ENCODE peak calls at places on chromosomes 6 and 20, in five cellular contexts. M is NCI-H1694 treated with DMSO at 0.1 percent for 48 hours, V is germinal center, O is aorta, H is NCI-H1092 treated with DMSO at 0.1 percent for 48 hours. P is an unnamed sample.

GRCh38 chr6:158706369-158706982 is 56.6 kb downstream of the SYTL3 start:
- DNase-seq in M (peak; percentile 14), V (no peak), O (peak; percentile 59), H (peak; percentile 13), P (no peak)

GRCh38 chr6:33299237-33299944 is 649 bp upstream of the RGL2 start:
- DNase-seq in M (peak; percentile 74), V (peak; percentile 89), O (peak; percentile 95), H (peak; percentile 81), P (peak; percentile 96)

GRCh38 chr6:71206086-71206485 is 82.5 kb upstream of the OGFRL1 start:
- DNase-seq in M (no peak), V (no peak), O (no peak), H (no peak), P (no peak)

GRCh38 chr6:34568341-34568680 is 12.2 kb upstream of the SPDEF start:
- DNase-seq in M (no peak), V (no peak), O (no peak), H (no peak), P (no peak)

GRCh38 chr6:153085239-153085638 is 45.8 kb downstream of the RGS17 start:
- DNase-seq in M (no peak), V (no peak), O (no peak), H (no peak), P (no peak)

GRCh38 chr20:61975411-61975810 is 90.3 kb downstream of the TAF4 start:
- DNase-seq in M (no peak), V (no peak), O (no peak), H (no peak), P (no peak)

GRCh38 chr6:33915134-33915533 is 111.3 kb upstream of the MLN start:
- DNase-seq in M (no peak), V (no peak), O (no peak), H (no peak), P (no peak)

GRCh38 chr20:61951695-61952533 is 113.8 kb downstream of the TAF4 start:
- DNase-seq in M (no peak), V (no peak), O (no peak), H (no peak), P (peak; percentile 67)

GRCh38 chr6:166515072-166515810 is 71.2 kb downstream of the RAMACL start:
- DNase-seq in M (no peak), V (no peak), O (no peak), H (no peak), P (no peak)

GRCh38 chr6:154297711-154298110 is 58.9 kb downstream of the IPCEF1 start:
- DNase-seq in M (no peak), V (no peak), O (no peak), H (no peak), P (no peak)

GRCh38 chr6:125918230-125918629 is 38.3 kb upstream of the HINT3 start:
- DNase-seq in M (no peak), V (no peak), O (no peak), H (peak; percentile 4), P (no peak)

GRCh38 chr6:12012566-12013367 is 655 bp downstream of the HIVEP1 start:
- DNase-seq in M (peak; percentile 26), V (peak; percentile 38), O (peak; percentile 87), H (peak; percentile 45), P (peak; percentile 88)

GRCh38 chr6:158481612-158482473 is 78.0 kb upstream of the TMEM181 start:
- DNase-seq in M (no peak), V (no peak), O (no peak), H (no peak), P (no peak)

GRCh38 chr6:170017603-170018274 is 266.3 kb downstream of the ERMARD start:
- DNase-seq in M (no peak), V (no peak), O (no peak), H (no peak), P (no peak)

GRCh38 chr6:36666726-36667591 is 11.6 kb upstream of the CDKN1A start:
- DNase-seq in M (peak; percentile 51), V (no peak), O (peak; percentile 95), H (peak; percentile 17), P (peak; percentile 86)

GRCh38 chr6:107124934-107125348 is 9.6 kb upstream of the BEND3 start:
- DNase-seq in M (no peak), V (no peak), O (no peak), H (no peak), P (no peak)

GRCh38 chr6:80332013-80332412 is 225.5 kb downstream of the BCKDHB start:
- DNase-seq in M (peak; percentile 13), V (no peak), O (no peak), H (peak; percentile 75), P (no peak)

GRCh38 chr6:132131777-132132176 is 180.6 kb upstream of the CCN2 start:
- DNase-seq in M (no peak), V (peak; percentile 25), O (peak; percentile 70), H (no peak), P (peak; percentile 74)

GRCh38 chr20:64149809-64150560 is 14.3 kb upstream of the MYT1 start:
- DNase-seq in M (no peak), V (no peak), O (peak; percentile 16), H (no peak), P (peak; percentile 31)

GRCh38 chr6:41430875-41431274 is 95.5 kb downstream of the NCR2 start:
- DNase-seq in M (no peak), V (no peak), O (peak; percentile 54), H (no peak), P (no peak)

GRCh38 chr6:17393335-17394191 is at the start of gene CAP2:
- DNase-seq in M (peak; percentile 84), V (peak; percentile 3), O (peak; percentile 77), H (peak; percentile 44), P (peak; percentile 69)

GRCh38 chr6:34792605-34793500 is 970 bp downstream of the BLTP3A start:
- DNase-seq in M (no peak), V (peak; percentile 53), O (peak; percentile 54), H (peak; percentile 26), P (no peak)

GRCh38 chr20:43915209-43916072 is 789 bp downstream of the TOX2 start:
- DNase-seq in M (no peak), V (no peak), O (peak; percentile 56), H (no peak), P (no peak)

GRCh38 chr6:158377866-158378265 is 65.6 kb downstream of the TULP4 start:
- DNase-seq in M (no peak), V (no peak), O (no peak), H (no peak), P (no peak)

GRCh38 chr20:19936801-19937583 is 80.2 kb upstream of the NAA20 start:
- DNase-seq in M (no peak), V (no peak), O (peak; percentile 65), H (no peak), P (no peak)

GRCh38 chr6:111841822-111842221 is 31.4 kb downstream of the FYN start:
- DNase-seq in M (no peak), V (no peak), O (peak; percentile 53), H (no peak), P (no peak)

GRCh38 chr20:37596168-37596567 is 68.5 kb upstream of the BLCAP start:
- DNase-seq in M (no peak), V (no peak), O (no peak), H (no peak), P (no peak)

P was measured in suprapubic skin.